ENCODE peak calls at places on chromosomes 13 and 19, in nine cellular contexts. V, I, L, J, P, Y, Z, O and F are unnamed samples.

GRCh38 chr13:24007979-24008620 is 110.8 kb upstream of the C1QTNF9B start:
- DNase-seq in Y (no peak), I (no peak), L (no peak), V (no peak), Z (no peak), O (no peak), J (no peak), P (no peak), F (no peak)

GRCh38 chr19:58325623-58326022 is 1.2 kb upstream of the ZSCAN22 start:
- DNase-seq in O (no peak), L (no peak), Y (no peak), V (no peak), I (peak), P (no peak), J (no peak), Z (no peak), F (no peak)

GRCh38 chr13:106197506-106197905 is 338.0 kb downstream of the EFNB2 start:
- DNase-seq in V (no peak), I (no peak), P (no peak), Y (no peak), J (no peak), L (no peak), Z (no peak), O (no peak), F (no peak)

GRCh38 chr19:1262687-1263123 is 6.4 kb upstream of the CIRBP start:
- DNase-seq in Z (no peak), V (no peak), O (no peak), J (no peak), I (no peak), P (no peak), L (no peak), Y (no peak), F (no peak)

GRCh38 chr19:46896076-46896794 is 35.4 kb downstream of the ARHGAP35 start:
- DNase-seq in L (no peak), I (no peak), P (no peak), Y (no peak), O (no peak), J (no peak), Z (no peak), V (no peak), F (no peak)

GRCh38 chr13:94110011-94110410 is 369.5 kb downstream of the DCT start:
- DNase-seq in Z (no peak), L (no peak), I (peak), V (no peak), O (no peak), J (peak), Y (no peak), P (no peak), F (no peak)

GRCh38 chr19:35106898-35107540 is 8.6 kb upstream of the FXYD3 start:
- DNase-seq in O (no peak), V (no peak), Y (no peak), P (no peak), I (no peak), L (no peak), J (no peak), Z (no peak), F (no peak)

GRCh38 chr19:48928164-48929005 is 5.1 kb upstream of the DHDH start:
- DNase-seq in J (no peak), L (no peak), O (no peak), P (no peak), V (no peak), Y (peak), I (peak), Z (no peak), F (no peak)

GRCh38 chr19:4144666-4145261 is 8.7 kb upstream of the CREB3L3 start:
- DNase-seq in Z (no peak), V (no peak), P (no peak), J (no peak), I (peak), Y (peak), O (no peak), L (no peak), F (no peak)

GRCh38 chr13:46663216-46663615 is 110.2 kb downstream of the LRCH1 start:
- DNase-seq in P (no peak), I (no peak), O (no peak), J (no peak), L (no peak), Z (no peak), Y (no peak), V (no peak), F (no peak)

GRCh38 chr19:32195706-32196610 is 149.5 kb upstream of the ZNF507 start:
- DNase-seq in Y (no peak), L (no peak), O (no peak), P (no peak), I (no peak), V (no peak), Z (no peak), J (no peak), F (no peak)

GRCh38 chr13:83065136-83065535 is 817.1 kb downstream of the SLITRK1 start:
- DNase-seq in L (no peak), Z (no peak), V (no peak), P (no peak), Y (peak), O (no peak), J (no peak), I (peak), F (no peak)

GRCh38 chr13:110044521-110045200 is 258.3 kb upstream of the IRS2 start:
- DNase-seq in Z (no peak), V (no peak), L (no peak), Y (peak), I (peak), O (no peak), P (no peak), J (peak), F (no peak)

GRCh38 chr13:77779461-77780272 is 82.2 kb downstream of the SLAIN1 start:
- DNase-seq in Z (no peak), Y (peak), V (no peak), I (peak), J (no peak), L (no peak), O (no peak), P (peak), F (peak)